ENCODE peak calls at places on chromosomes 3 and 15, in eight cellular contexts. T is tibial artery, L is sigmoid colon, S is heart left ventricle, W is GM23338, Q is HCT116, R is lower lobe of right lung, C is body of pancreas. P is an unnamed sample.

GRCh38 chr15:94119923-94120775 is 111.2 kb upstream of the MCTP2 start:
- DNase-seq in T (peak; percentile 72), L (peak; percentile 88), S (no peak), W (peak; percentile 93), Q (peak; percentile 82), R (no peak), C (peak; percentile 78), P (peak; percentile 84)

GRCh38 chr15:100835626-100836025 is 44.0 kb upstream of the ALDH1A3 start:
- DNase-seq in T (no peak), L (no peak), S (no peak), W (no peak), Q (no peak), R (no peak), C (no peak), P (no peak)

GRCh38 chr15:73380661-73381060 is 11.9 kb upstream of the HCN4 start:
- DNase-seq in T (no peak), L (no peak), S (no peak), W (no peak), Q (no peak), R (no peak), C (no peak), P (no peak)

GRCh38 chr3:73437828-73438227 is 186.9 kb downstream of the PDZRN3 start:
- DNase-seq in T (no peak), L (no peak), S (no peak), W (no peak), Q (no peak), R (no peak), C (no peak), P (no peak)

GRCh38 chr15:25775317-25775912 is 87.7 kb downstream of the ATP10A start:
- DNase-seq in T (no peak), L (no peak), S (peak; percentile 79), W (no peak), Q (no peak), R (no peak), C (peak; percentile 23), P (peak; percentile 73)

GRCh38 chr15:72184165-72184811 is 13.3 kb downstream of the GRAMD2A start:
- DNase-seq in T (peak; percentile 65), L (no peak), S (no peak), W (peak; percentile 86), Q (peak; percentile 13), R (peak; percentile 87), C (peak; percentile 30), P (peak; percentile 88)

GRCh38 chr3:42683875-42684593 is 1.3 kb upstream of the KLHL40 start:
- DNase-seq in T (peak; percentile 95), L (peak; percentile 86), S (peak; percentile 65), W (peak; percentile 29), Q (peak; percentile 61), R (peak; percentile 46), C (no peak), P (no peak)

GRCh38 chr3:141427764-141428163 is 59.1 kb upstream of the RASA2 start:
- DNase-seq in T (no peak), L (no peak), S (no peak), W (no peak), Q (no peak), R (no peak), C (peak; percentile 73), P (peak; percentile 34)

GRCh38 chr3:10992017-10992945 is at the start of gene SLC6A1:
- DNase-seq in T (peak; percentile 68), L (no peak), S (no peak), W (peak; percentile 83), Q (no peak), R (no peak), C (no peak), P (peak; percentile 87)

GRCh38 chr15:51321316-51321715 is 17.1 kb downstream of the CYP19A1 start:
- DNase-seq in T (peak; percentile 23), L (no peak), S (no peak), W (no peak), Q (no peak), R (no peak), C (no peak), P (no peak)

GRCh38 chr3:158763421-158763820 is 31.2 kb upstream of the RARRES1 start:
- DNase-seq in T (no peak), L (no peak), S (no peak), W (no peak), Q (no peak), R (no peak), C (peak; percentile 26), P (no peak)

GRCh38 chr3:185724761-185725160 is 100.1 kb downstream of the IGF2BP2 start:
- DNase-seq in T (no peak), L (no peak), S (no peak), W (peak; percentile 52), Q (no peak), R (no peak), C (no peak), P (peak; percentile 77)

GRCh38 chr15:47184405-47185221 is 532.7 kb upstream of the SEMA6D start:
- DNase-seq in T (no peak), L (peak; percentile 61), S (peak; percentile 58), W (peak; percentile 60), Q (no peak), R (no peak), C (peak; percentile 17), P (peak; percentile 85)

GRCh38 chr3:197428961-197429360 is 126.8 kb downstream of the BDH1 start:
- DNase-seq in T (no peak), L (no peak), S (no peak), W (no peak), Q (no peak), R (no peak), C (no peak), P (no peak)

GRCh38 chr15:55403531-55403930 is 4.6 kb downstream of the CCPG1 start:
- DNase-seq in T (no peak), L (no peak), S (no peak), W (no peak), Q (no peak), R (no peak), C (no peak), P (no peak)

GRCh38 chr3:177602601-177603136 is 405.4 kb upstream of the TBL1XR1 start:
- DNase-seq in T (no peak), L (no peak), S (no peak), W (no peak), Q (no peak), R (no peak), C (peak; percentile 22), P (no peak)

GRCh38 chr3:52099006-52099405 is 42.6 kb upstream of the DUSP7 start:
- DNase-seq in T (no peak), L (peak; percentile 41), S (peak; percentile 59), W (no peak), Q (no peak), R (peak; percentile 74), C (peak; percentile 39), P (no peak)

GRCh38 chr15:42730536-42730935 is 6.4 kb downstream of the CDAN1 start:
- DNase-seq in T (no peak), L (no peak), S (no peak), W (no peak), Q (no peak), R (no peak), C (no peak), P (no peak)

GRCh38 chr3:119898478-119899177 is 116.7 kb downstream of the NR1I2 start:
- DNase-seq in T (no peak), L (no peak), S (no peak), W (no peak), Q (no peak), R (no peak), C (no peak), P (no peak)

GRCh38 chr15:88603885-88604284 is 17.3 kb upstream of the AEN start:
- DNase-seq in T (no peak), L (no peak), S (no peak), W (peak; percentile 47), Q (no peak), R (no peak), C (peak; percentile 19), P (no peak)
- H3K27me3 ChIP-seq in T (peaks cover 43% of the 10 kb centered on the region), L (peaks cover 57% of the 10 kb centered on the region), S (peaks cover 20% of the 10 kb centered on the region), W (peaks cover 71% of the 10 kb centered on the region), Q (peaks cover 23% of the 10 kb centered on the region), R (peaks cover 55% of the 10 kb centered on the region), C (peaks cover 33% of the 10 kb centered on the region), P (peaks cover 36% of the 10 kb centered on the region)

GRCh38 chr3:164387236-164387635 is 691.1 kb downstream of the SI start:
- DNase-seq in T (no peak), L (no peak), S (no peak), W (no peak), Q (no peak), R (no peak), C (no peak), P (no peak)

GRCh38 chr3:164397462-164397861 is 680.8 kb downstream of the SI start:
- DNase-seq in T (no peak), L (no peak), S (no peak), W (no peak), Q (no peak), R (no peak), C (no peak), P (no peak)

GRCh38 chr3:164390046-164390445 is 688.2 kb downstream of the SI start:
- DNase-seq in T (no peak), L (no peak), S (no peak), W (peak; percentile 7), Q (no peak), R (no peak), C (no peak), P (no peak)

GRCh38 chr3:164393171-164393570 is 685.1 kb downstream of the SI start:
- DNase-seq in T (no peak), L (no peak), S (no peak), W (peak; percentile 17), Q (no peak), R (no peak), C (no peak), P (no peak)
- TF ChIP-seq CTCF in T (no peak), L (no peak), S (no peak), W (peak; percentile 38), Q (peak; percentile 32), R (no peak), C (no peak), P (peak; percentile 67)

GRCh38 chr15:38521316-38521715 is 43.3 kb downstream of the RASGRP1 start:
- DNase-seq in T (no peak), L (no peak), S (no peak), W (peak; percentile 11), Q (no peak), R (no peak), C (no peak), P (no peak)
- H3K27me3 ChIP-seq in T (no peaks in the 10 kb centered on the region), L (peaks cover 11% of the 10 kb centered on the region), S (no peaks in the 10 kb centered on the region), W (no peaks in the 10 kb centered on the region), Q (no peaks in the 10 kb centered on the region), R (no peaks in the 10 kb centered on the region), C (no peaks in the 10 kb centered on the region), P (peaks cover 1% of the 10 kb centered on the region)

GRCh38 chr3:179027326-179027900 is 44.2 kb downstream of the ZMAT3 start:
- DNase-seq in T (no peak), L (no peak), S (no peak), W (peak; percentile 39), Q (no peak), R (no peak), C (peak; percentile 18), P (no peak)
- TF ChIP-seq CTCF in T (no peak), L (no peak), S (no peak), W (no peak), Q (no peak), R (no peak), C (no peak), P (no peak)

P was measured in endodermal cell.